ENCODE peak calls at places on chromosomes 5 and 9, in six cellular contexts. One of them, this sample, is unnamed. For H3K27me3, the result is how much of the 10 kb centered on the place peaks cover.

GRCh38 chr9:137085918-137086530 is 761 bp upstream of the MAN1B1 start:
- DNase-seq in fibroblast of lung: peak
- DNase-seq in endothelial cell of umbilical vein: peak
- DNase-seq in neuronal stem cell: no peak
- DNase-seq in IMR-90: no peak
- DNase-seq in PC-9: peak
- DNase-seq in this sample: peak

GRCh38 chr5:135173662-135174290 is 139.7 kb upstream of the PITX1 start:
- DNase-seq in neuronal stem cell: no peak
- DNase-seq in endothelial cell of umbilical vein: no peak
- DNase-seq in PC-9: no peak
- DNase-seq in IMR-90: no peak
- DNase-seq in fibroblast of lung: no peak
- DNase-seq in this sample: no peak

GRCh38 chr9:5630038-5630507 is 1.2 kb downstream of the RIC1 start:
- DNase-seq in PC-9: no peak
- DNase-seq in neuronal stem cell: peak
- DNase-seq in IMR-90: no peak
- DNase-seq in endothelial cell of umbilical vein: peak
- DNase-seq in fibroblast of lung: peak
- DNase-seq in this sample: peak

GRCh38 chr9:93667006-93667405 is 90.6 kb downstream of the PHF2 start:
- DNase-seq in fibroblast of lung: no peak
- DNase-seq in endothelial cell of umbilical vein: no peak
- DNase-seq in neuronal stem cell: no peak
- DNase-seq in PC-9: no peak
- DNase-seq in IMR-90: no peak
- DNase-seq in this sample: no peak

GRCh38 chr5:109533847-109534272 is 124.1 kb upstream of the PJA2 start:
- DNase-seq in fibroblast of lung: no peak
- DNase-seq in endothelial cell of umbilical vein: no peak
- DNase-seq in IMR-90: no peak
- DNase-seq in PC-9: no peak
- DNase-seq in neuronal stem cell: no peak
- DNase-seq in this sample: no peak

GRCh38 chr9:36207016-36207415 is 16.3 kb downstream of the CLTA start:
- DNase-seq in PC-9: no peak
- DNase-seq in endothelial cell of umbilical vein: peak
- DNase-seq in fibroblast of lung: no peak
- DNase-seq in neuronal stem cell: no peak
- DNase-seq in IMR-90: peak
- DNase-seq in this sample: no peak

GRCh38 chr5:43227655-43228054 is 35.6 kb downstream of the NIM1K start:
- DNase-seq in PC-9: peak
- DNase-seq in fibroblast of lung: peak
- DNase-seq in endothelial cell of umbilical vein: peak
- DNase-seq in IMR-90: peak
- DNase-seq in neuronal stem cell: no peak
- DNase-seq in this sample: no peak

GRCh38 chr9:70618784-70619183 is 204.3 kb upstream of the KLF9 start:
- DNase-seq in IMR-90: no peak
- DNase-seq in neuronal stem cell: no peak
- DNase-seq in PC-9: no peak
- DNase-seq in endothelial cell of umbilical vein: no peak
- DNase-seq in fibroblast of lung: peak
- DNase-seq in this sample: no peak

GRCh38 chr5:108529381-108529780 is 147.5 kb upstream of the FBXL17 start:
- DNase-seq in PC-9: no peak
- DNase-seq in neuronal stem cell: no peak
- DNase-seq in endothelial cell of umbilical vein: no peak
- DNase-seq in fibroblast of lung: no peak
- DNase-seq in IMR-90: peak
- DNase-seq in this sample: no peak

GRCh38 chr5:174327317-174327864 is 281.9 kb downstream of the NSG2 start:
- DNase-seq in PC-9: no peak
- DNase-seq in IMR-90: peak
- DNase-seq in fibroblast of lung: peak
- DNase-seq in endothelial cell of umbilical vein: no peak
- DNase-seq in neuronal stem cell: peak
- DNase-seq in this sample: peak

GRCh38 chr5:92945630-92946097 is 635.4 kb downstream of the NR2F1-AS1 start:
- DNase-seq in PC-9: no peak
- DNase-seq in endothelial cell of umbilical vein: peak
- DNase-seq in fibroblast of lung: peak
- DNase-seq in neuronal stem cell: no peak
- DNase-seq in IMR-90: peak
- DNase-seq in this sample: no peak

GRCh38 chr9:93012998-93013855 is 45.3 kb upstream of the SUSD3 start:
- DNase-seq in endothelial cell of umbilical vein: no peak
- DNase-seq in IMR-90: no peak
- DNase-seq in fibroblast of lung: no peak
- DNase-seq in neuronal stem cell: no peak
- DNase-seq in PC-9: no peak
- DNase-seq in this sample: no peak

GRCh38 chr9:135818718-135819475 is 88.4 kb downstream of the CAMSAP1 start:
- DNase-seq in fibroblast of lung: no peak
- DNase-seq in neuronal stem cell: no peak
- DNase-seq in endothelial cell of umbilical vein: no peak
- DNase-seq in PC-9: no peak
- DNase-seq in IMR-90: no peak
- DNase-seq in this sample: no peak

GRCh38 chr9:4615778-4616177 is 46.3 kb upstream of the PLPP6 start:
- DNase-seq in PC-9: no peak
- DNase-seq in neuronal stem cell: no peak
- DNase-seq in IMR-90: no peak
- DNase-seq in fibroblast of lung: no peak
- DNase-seq in endothelial cell of umbilical vein: no peak
- DNase-seq in this sample: no peak

GRCh38 chr5:5347442-5347841 is 75.0 kb upstream of the ICE1 start:
- DNase-seq in endothelial cell of umbilical vein: no peak
- DNase-seq in PC-9: no peak
- DNase-seq in fibroblast of lung: no peak
- DNase-seq in neuronal stem cell: no peak
- DNase-seq in IMR-90: no peak
- DNase-seq in this sample: no peak

GRCh38 chr5:173864126-173865075 is 23.7 kb upstream of the CPEB4 start:
- DNase-seq in IMR-90: no peak
- DNase-seq in PC-9: no peak
- DNase-seq in endothelial cell of umbilical vein: no peak
- DNase-seq in neuronal stem cell: no peak
- DNase-seq in fibroblast of lung: no peak
- DNase-seq in this sample: no peak

GRCh38 chr5:38118080-38118479 is 140.3 kb upstream of the EGFLAM start:
- DNase-seq in neuronal stem cell: no peak
- DNase-seq in IMR-90: no peak
- DNase-seq in PC-9: no peak
- DNase-seq in endothelial cell of umbilical vein: no peak
- DNase-seq in fibroblast of lung: no peak
- DNase-seq in this sample: no peak

GRCh38 chr9:120877276-120878034 is 467 bp upstream of the PHF19 start:
- DNase-seq in IMR-90: peak
- DNase-seq in endothelial cell of umbilical vein: peak
- DNase-seq in neuronal stem cell: peak
- DNase-seq in fibroblast of lung: peak
- DNase-seq in PC-9: peak
- DNase-seq in this sample: peak

GRCh38 chr5:136191304-136192014 is 1.5 kb downstream of the SMIM32 start:
- DNase-seq in endothelial cell of umbilical vein: peak
- DNase-seq in IMR-90: peak
- DNase-seq in fibroblast of lung: peak
- DNase-seq in neuronal stem cell: no peak
- DNase-seq in PC-9: no peak
- DNase-seq in this sample: no peak

GRCh38 chr5:136192526-136193395 is at the start of gene SMIM32:
- DNase-seq in endothelial cell of umbilical vein: peak
- DNase-seq in PC-9: no peak
- DNase-seq in IMR-90: no peak
- DNase-seq in neuronal stem cell: peak
- DNase-seq in fibroblast of lung: no peak
- DNase-seq in this sample: no peak

GRCh38 chr5:136192015-136192525 is 892 bp downstream of the SMIM32 start:
- DNase-seq in neuronal stem cell: no peak
- DNase-seq in endothelial cell of umbilical vein: no peak
- DNase-seq in fibroblast of lung: no peak
- DNase-seq in IMR-90: no peak
- DNase-seq in PC-9: no peak
- DNase-seq in this sample: no peak

GRCh38 chr5:136194611-136195010 is 1.6 kb upstream of the SMIM32 start:
- DNase-seq in neuronal stem cell: no peak
- DNase-seq in fibroblast of lung: no peak
- DNase-seq in IMR-90: no peak
- DNase-seq in PC-9: no peak
- DNase-seq in endothelial cell of umbilical vein: no peak
- DNase-seq in this sample: no peak

DNA sequence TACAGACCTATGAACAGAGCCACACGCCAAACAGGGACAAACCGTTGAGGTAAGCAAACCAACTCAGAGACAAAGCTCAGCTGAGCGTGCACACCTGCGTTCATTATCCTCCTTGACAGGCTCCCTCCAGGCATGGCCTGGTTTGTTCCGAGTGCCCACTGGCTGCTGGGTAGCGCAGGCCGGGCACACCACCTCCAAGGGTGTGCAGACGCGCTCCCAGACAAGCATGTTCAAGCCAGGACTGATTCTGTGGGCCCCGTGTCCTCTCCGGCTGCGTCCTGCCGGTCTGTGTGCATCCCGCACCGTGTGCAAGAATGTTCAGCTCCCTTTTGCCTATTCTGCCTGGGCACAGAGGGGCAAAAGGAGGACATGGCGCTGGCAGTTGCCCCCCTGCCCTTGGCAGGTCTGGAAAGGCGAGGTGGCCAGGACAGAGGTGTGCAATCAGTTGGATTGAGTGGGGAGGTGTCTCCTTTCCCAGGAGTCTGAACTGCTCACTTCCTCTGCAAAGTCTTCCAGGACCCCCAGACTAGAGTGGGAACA is 504 bp upstream of the SMIM32 start:
- DNase-seq in IMR-90: no peak
- DNase-seq in endothelial cell of umbilical vein: no peak
- DNase-seq in PC-9: no peak
- DNase-seq in neuronal stem cell: no peak
- DNase-seq in fibroblast of lung: no peak
- DNase-seq in this sample: no peak
- H3K27me3 ChIP-seq in IMR-90: half or more
- H3K27me3 ChIP-seq in endothelial cell of umbilical vein: under half
- H3K27me3 ChIP-seq in PC-9: under half
- H3K27me3 ChIP-seq in neuronal stem cell: under half
- H3K27me3 ChIP-seq in fibroblast of lung: under half
- H3K27me3 ChIP-seq in this sample: under half

DNA sequence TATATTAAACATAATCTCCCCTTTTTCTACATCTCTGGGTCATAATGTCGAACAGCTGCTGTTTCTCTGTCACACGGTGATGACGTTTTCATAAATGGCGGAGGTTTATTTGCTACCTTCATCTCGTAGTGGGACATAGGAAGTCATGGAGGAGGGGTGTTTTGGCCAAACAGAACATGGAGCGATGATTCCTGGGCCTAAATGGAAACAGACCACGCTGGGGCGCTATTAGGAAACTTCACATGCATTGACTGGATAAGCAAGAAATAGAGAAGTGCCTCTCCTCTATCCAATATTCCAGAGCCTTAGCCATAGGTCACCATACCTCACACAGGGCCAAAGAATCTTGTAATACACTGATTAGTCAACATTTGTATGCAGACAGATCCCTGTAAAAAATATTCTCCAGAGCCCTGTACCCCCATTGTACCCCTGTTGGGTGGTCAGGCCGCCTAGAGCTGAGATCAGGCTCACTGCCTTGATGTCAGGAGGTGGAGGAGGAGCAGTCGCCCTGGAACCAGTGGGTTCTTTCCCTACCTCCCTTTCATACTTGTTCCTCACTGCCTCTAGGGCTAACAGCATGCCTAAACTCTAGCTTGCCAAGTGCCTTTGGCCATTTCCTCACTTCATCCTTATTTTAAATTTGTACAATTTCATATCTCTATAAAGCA is 77.8 kb upstream of the SPIN1 start:
- DNase-seq in fibroblast of lung: peak
- DNase-seq in PC-9: no peak
- DNase-seq in endothelial cell of umbilical vein: no peak
- DNase-seq in neuronal stem cell: no peak
- DNase-seq in IMR-90: peak
- DNase-seq in this sample: no peak
- H2AFZ ChIP-seq in fibroblast of lung: no peak
- H2AFZ ChIP-seq in PC-9: no peak
- H2AFZ ChIP-seq in endothelial cell of umbilical vein: no peak
- H2AFZ ChIP-seq in neuronal stem cell: no peak
- H2AFZ ChIP-seq in IMR-90: no peak
- H2AFZ ChIP-seq in this sample: no peak

GRCh38 chr9:124013263-124014211 is 2.0 kb downstream of the LHX2 start:
- DNase-seq in IMR-90: no peak
- DNase-seq in neuronal stem cell: no peak
- DNase-seq in endothelial cell of umbilical vein: no peak
- DNase-seq in PC-9: no peak
- DNase-seq in fibroblast of lung: no peak
- DNase-seq in this sample: no peak
- H3K27me3 ChIP-seq in IMR-90: half or more
- H3K27me3 ChIP-seq in neuronal stem cell: under half
- H3K27me3 ChIP-seq in endothelial cell of umbilical vein: half or more
- H3K27me3 ChIP-seq in PC-9: under half
- H3K27me3 ChIP-seq in fibroblast of lung: half or more
- H3K27me3 ChIP-seq in this sample: half or more

DNA sequence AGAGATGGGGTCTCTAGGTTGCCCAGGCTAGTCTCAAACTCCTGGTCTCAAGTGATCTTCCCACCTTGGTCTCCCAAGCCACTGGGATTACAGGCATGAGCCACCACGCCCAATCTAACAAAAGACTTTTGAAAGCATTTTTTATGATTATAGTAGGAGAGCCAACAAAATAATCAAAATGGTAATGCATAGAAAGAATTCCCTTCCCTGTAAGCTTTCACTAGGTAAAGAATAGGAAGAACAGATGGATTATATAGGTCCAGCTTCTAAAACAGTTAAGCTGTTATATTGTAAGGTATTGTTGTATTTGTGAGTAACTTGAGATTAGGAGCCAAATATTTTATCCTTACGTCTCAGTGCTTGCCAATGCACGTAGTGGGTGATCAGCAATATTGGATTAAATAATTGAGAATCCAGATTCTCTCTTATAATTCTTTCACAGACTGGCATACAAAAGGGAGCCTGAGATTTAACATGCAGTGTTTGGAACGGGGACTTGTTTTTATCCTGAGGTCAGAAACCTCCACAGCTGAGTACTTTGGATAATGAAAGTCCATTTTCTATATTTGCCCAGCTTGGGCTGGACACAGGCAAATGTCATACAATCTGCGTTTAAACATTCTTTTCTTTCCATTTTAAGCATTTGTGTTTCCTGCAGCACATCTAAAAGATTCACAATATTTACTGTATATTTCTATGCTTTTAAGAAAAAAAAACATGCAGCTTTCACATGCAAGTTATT is 238.5 kb downstream of the ARRDC3 start:
- DNase-seq in fibroblast of lung: no peak
- DNase-seq in IMR-90: no peak
- DNase-seq in PC-9: no peak
- DNase-seq in endothelial cell of umbilical vein: peak
- DNase-seq in neuronal stem cell: no peak
- DNase-seq in this sample: no peak
- H2AFZ ChIP-seq in fibroblast of lung: peak
- H2AFZ ChIP-seq in IMR-90: no peak
- H2AFZ ChIP-seq in PC-9: no peak
- H2AFZ ChIP-seq in endothelial cell of umbilical vein: peak
- H2AFZ ChIP-seq in neuronal stem cell: no peak
- H2AFZ ChIP-seq in this sample: no peak